ENCODE peak calls at places on chromosomes 4 and X, in four cellular contexts. O, P, D and T are unnamed samples.

GRCh38 chrX:153774576-153775292 is 6.1 kb upstream of the SRPK3 start:
- DNase-seq in D (no peak), P (no peak), O (no peak), T (no peak)

GRCh38 chr4:20625460-20625859 is 74.8 kb upstream of the PACRGL start:
- DNase-seq in O (no peak), P (no peak), D (no peak), T (no peak)

GRCh38 chrX:128754130-128754529 is 701.9 kb upstream of the ACTRT1 start:
- DNase-seq in O (no peak), D (no peak), P (no peak), T (no peak)

GRCh38 chr4:113971706-113972360 is 7.6 kb downstream of the ARSJ start:
- DNase-seq in O (no peak), P (no peak), D (peak), T (no peak)

GRCh38 chr4:34105311-34105710 is 2139.0 kb downstream of the ARAP2 start:
- DNase-seq in O (no peak), D (no peak), P (no peak), T (no peak)

GRCh38 chr4:2220016-2220620 is 21.8 kb downstream of the HAUS3 start:
- DNase-seq in D (peak), P (peak), O (peak), T (peak)

GRCh38 chr4:53956454-53956853 is 108.0 kb downstream of the CHIC2 start:
- DNase-seq in D (no peak), P (no peak), O (no peak), T (no peak)

GRCh38 chrX:154384284-154384892 is 5.3 kb downstream of the EMD start:
- DNase-seq in O (no peak), D (no peak), P (no peak), T (no peak)

GRCh38 chr4:122688529-122688928 is 44.0 kb upstream of the BBS12 start:
- DNase-seq in O (no peak), P (no peak), D (no peak), T (no peak)

GRCh38 chr4:139761461-139761860 is 95.8 kb downstream of the MGST2 start:
- DNase-seq in O (no peak), D (peak), P (no peak), T (peak)

GRCh38 chrX:50691820-50692219 is 122.2 kb downstream of the SHROOM4 start:
- DNase-seq in O (no peak), P (peak), D (peak), T (peak)

GRCh38 chrX:43618376-43619205 is 37.5 kb upstream of the MAOA start:
- DNase-seq in P (no peak), D (no peak), O (no peak), T (no peak)

GRCh38 chrX:115968436-115969252 is 201.9 kb upstream of the AGTR2 start:
- DNase-seq in D (peak), P (peak), O (no peak), T (peak)

GRCh38 chrX:1899841-1900240 is 285.0 kb downstream of the ASMT start:
- DNase-seq in O (no peak), D (no peak), P (no peak), T (no peak)

GRCh38 chr4:169902658-169903345 is 123.4 kb downstream of the MFAP3L start:
- DNase-seq in O (no peak), P (no peak), D (no peak), T (peak)

GRCh38 chrX:103215768-103216085 is 819 bp downstream of the BEX4 start:
- DNase-seq in P (no peak), O (no peak), D (no peak), T (peak)

GRCh38 chr4:184268574-184269160 is 51.0 kb upstream of the ENPP6 start:
- DNase-seq in D (peak), O (no peak), P (no peak), T (peak)

GRCh38 chr4:11605597-11605996 is 176.9 kb upstream of the HS3ST1 start:
- DNase-seq in P (no peak), O (no peak), D (no peak), T (peak)

GRCh38 chrX:10597871-10598270 is 22.5 kb downstream of the MID1 start:
- DNase-seq in O (no peak), D (peak), P (no peak), T (peak)

GRCh38 chr4:80731436-80731835 is 299.1 kb upstream of the BMP3 start:
- DNase-seq in D (no peak), O (no peak), P (no peak), T (no peak)

GRCh38 chr4:22463179-22463578 is 52.7 kb downstream of the ADGRA3 start:
- DNase-seq in P (no peak), O (no peak), D (no peak), T (no peak)

GRCh38 chrX:42269186-42269585 is 345.8 kb upstream of the CASK start:
- DNase-seq in D (peak), O (no peak), P (no peak), T (no peak)